ENCODE peak calls at places on chromosomes 13 and 19, in four cellular contexts. U is K562, F is HepG2, O is HCT116. N is an unnamed sample.

GRCh38 chr19:33703438-33703750 is 81.6 kb downstream of the CHST8 start:
- DNase-seq in U (no peak), F (no peak), O (no peak), N (no peak)

GRCh38 chr19:9936151-9937000 is at the start of gene OLFM2:
- DNase-seq in U (peak), F (no peak), O (no peak), N (no peak)

GRCh38 chr13:32153056-32153455 is 121.5 kb downstream of the FRY start:
- DNase-seq in O (no peak), U (no peak), F (no peak), N (no peak)

GRCh38 chr13:106602178-106602577 is 34.2 kb upstream of the ARGLU1 start:
- DNase-seq in O (no peak), U (no peak), F (no peak), N (no peak)

GRCh38 chr19:44725684-44726083 is 22.8 kb upstream of the BCL3 start:
- DNase-seq in O (no peak), F (no peak), U (no peak), N (no peak)

GRCh38 chr13:96011291-96011875 is 41.8 kb downstream of the UGGT2 start:
- DNase-seq in O (no peak), F (no peak), U (no peak), N (no peak)

GRCh38 chr19:2633693-2634075 is 68.8 kb downstream of the GNG7 start:
- DNase-seq in F (no peak), O (no peak), U (no peak), N (no peak)

GRCh38 chr13:110471156-110471832 is 90.2 kb downstream of the RAB20 start:
- DNase-seq in O (no peak), F (no peak), U (no peak), N (no peak)

GRCh38 chr13:21011378-21011777 is 50.0 kb downstream of the LATS2 start:
- DNase-seq in F (no peak), O (no peak), U (no peak), N (no peak)

GRCh38 chr19:15231256-15231655 is 992 bp downstream of the EPHX3 start:
- DNase-seq in O (no peak), F (no peak), U (no peak), N (no peak)

GRCh38 chr19:16143399-16144215 is at the start of gene HSH2D:
- DNase-seq in O (peak), U (no peak), F (peak), N (no peak)

GRCh38 chr13:56015919-56016318 is 1124.8 kb upstream of the PRR20A start:
- DNase-seq in O (no peak), F (no peak), U (no peak), N (no peak)

GRCh38 chr13:100542546-100543156 is 45.9 kb downstream of the GGACT start:
- DNase-seq in F (peak), O (no peak), U (peak), N (no peak)
- TF ChIP-seq TCF7L2 in F (no peak), O (no peak), U (no peak), N (no peak)

GRCh38 chr19:5957132-5957531 is 20.8 kb downstream of the RANBP3 start:
- DNase-seq in U (no peak), O (no peak), F (no peak), N (no peak)

GRCh38 chr19:5956323-5956722 is 21.6 kb downstream of the RANBP3 start:
- DNase-seq in U (no peak), O (no peak), F (no peak), N (no peak)

GRCh38 chr19:5956728-5957127 is 21.2 kb downstream of the RANBP3 start:
- DNase-seq in F (no peak), O (no peak), U (no peak), N (no peak)

GRCh38 chr19:5954293-5954692 is 23.6 kb downstream of the RANBP3 start:
- DNase-seq in O (no peak), U (no peak), F (no peak), N (no peak)

GRCh38 chr19:5955638-5955935 is 22.4 kb downstream of the RANBP3 start:
- DNase-seq in U (no peak), O (no peak), F (no peak), N (no peak)
- TF ChIP-seq TCF7L2 in U (no peak), O (no peak), F (no peak), N (no peak)

GRCh38 chr13:53204598-53204997 is 176.0 kb downstream of the OLFM4 start:
- DNase-seq in F (no peak), U (no peak), O (no peak), N (no peak)

GRCh38 chr13:53200498-53201453 is 172.2 kb downstream of the OLFM4 start:
- DNase-seq in O (no peak), U (no peak), F (no peak), N (no peak)

GRCh38 chr13:53198699-53199098 is 170.1 kb downstream of the OLFM4 start:
- DNase-seq in O (no peak), F (no peak), U (no peak), N (no peak)

GRCh38 chr13:53200075-53200474 is 171.5 kb downstream of the OLFM4 start:
- DNase-seq in U (no peak), F (no peak), O (no peak), N (no peak)

DNA sequence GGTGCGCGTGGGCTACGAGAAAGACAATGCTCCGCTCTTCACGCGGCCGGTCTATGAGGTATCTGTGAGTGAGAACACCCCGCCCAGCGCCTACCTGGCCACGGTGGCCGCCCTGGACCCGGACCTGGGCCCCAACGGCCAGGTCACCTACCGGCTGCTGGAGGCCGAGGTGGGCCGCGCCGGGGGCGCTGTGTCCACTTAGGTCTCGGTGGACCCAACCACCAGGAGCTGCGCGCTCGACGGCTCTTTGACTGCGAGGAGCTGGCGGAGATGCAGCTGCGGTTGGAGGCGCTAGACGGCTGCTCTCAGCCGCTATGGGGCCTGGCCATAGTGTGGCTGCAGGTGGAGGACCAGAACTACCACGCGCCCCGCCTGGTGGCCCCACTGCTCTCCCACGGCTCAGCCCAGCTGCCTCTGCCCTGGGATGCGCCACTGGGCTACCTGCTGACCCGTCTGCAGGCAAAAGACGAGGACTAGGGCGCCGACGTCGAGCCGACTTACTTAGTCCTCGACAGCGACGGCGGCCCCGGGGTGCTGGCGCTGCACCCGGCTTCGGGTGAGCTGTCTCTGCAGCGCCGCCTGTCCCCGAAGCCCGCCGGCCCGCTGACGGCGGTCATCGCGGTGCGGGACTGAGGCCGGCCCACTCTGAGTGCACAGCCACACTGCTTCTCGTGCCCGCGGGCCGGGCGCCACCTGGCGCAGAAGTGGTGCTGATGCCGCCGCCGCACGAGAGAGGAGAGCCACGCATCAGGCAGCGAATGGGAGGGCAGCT is 173.0 kb downstream of the OLFM4 start:
- DNase-seq in U (no peak), O (no peak), F (no peak), N (no peak)
- TF ChIP-seq TCF7L2 in U (no peak), O (no peak), F (no peak), N (no peak)

DNA sequence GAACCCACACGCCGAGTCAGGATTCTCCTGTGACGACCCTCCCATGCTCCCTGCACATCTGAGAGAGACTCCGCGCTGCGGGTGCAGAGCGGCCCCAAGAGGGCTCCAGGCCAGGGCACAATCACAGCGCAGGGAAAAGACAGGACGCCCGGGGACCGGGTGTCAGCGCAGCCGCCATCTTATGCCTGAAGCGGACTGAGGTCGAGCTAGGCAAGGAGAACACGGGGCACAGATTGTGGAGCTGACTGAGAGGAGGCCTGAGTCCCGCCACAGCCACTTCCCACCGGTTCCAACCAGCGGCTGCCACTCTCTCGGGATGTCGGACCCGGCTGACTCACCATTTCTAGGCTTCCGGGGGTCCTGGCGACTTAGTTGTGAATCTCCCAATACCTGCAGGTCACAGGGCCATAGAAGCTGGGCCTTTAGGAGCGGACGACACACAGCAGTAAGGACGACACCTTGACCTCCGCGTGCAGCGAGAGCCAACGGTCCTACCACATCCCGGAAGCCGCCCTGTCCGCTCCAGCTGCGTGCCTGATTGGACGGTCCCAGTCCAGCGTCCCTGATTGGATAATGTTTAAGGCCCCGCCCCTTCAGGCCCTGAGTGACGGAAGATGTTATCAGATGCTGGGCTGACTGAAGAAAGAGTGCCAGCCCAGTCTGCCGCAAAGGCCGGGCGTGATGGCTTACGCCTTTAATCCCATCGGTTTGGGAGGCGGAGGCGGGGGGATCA is at the start of gene ZNF728:
- DNase-seq in U (peak), F (no peak), O (no peak), N (no peak)
- TF ChIP-seq TCF7L2 in U (no peak), F (no peak), O (no peak), N (no peak)

DNA sequence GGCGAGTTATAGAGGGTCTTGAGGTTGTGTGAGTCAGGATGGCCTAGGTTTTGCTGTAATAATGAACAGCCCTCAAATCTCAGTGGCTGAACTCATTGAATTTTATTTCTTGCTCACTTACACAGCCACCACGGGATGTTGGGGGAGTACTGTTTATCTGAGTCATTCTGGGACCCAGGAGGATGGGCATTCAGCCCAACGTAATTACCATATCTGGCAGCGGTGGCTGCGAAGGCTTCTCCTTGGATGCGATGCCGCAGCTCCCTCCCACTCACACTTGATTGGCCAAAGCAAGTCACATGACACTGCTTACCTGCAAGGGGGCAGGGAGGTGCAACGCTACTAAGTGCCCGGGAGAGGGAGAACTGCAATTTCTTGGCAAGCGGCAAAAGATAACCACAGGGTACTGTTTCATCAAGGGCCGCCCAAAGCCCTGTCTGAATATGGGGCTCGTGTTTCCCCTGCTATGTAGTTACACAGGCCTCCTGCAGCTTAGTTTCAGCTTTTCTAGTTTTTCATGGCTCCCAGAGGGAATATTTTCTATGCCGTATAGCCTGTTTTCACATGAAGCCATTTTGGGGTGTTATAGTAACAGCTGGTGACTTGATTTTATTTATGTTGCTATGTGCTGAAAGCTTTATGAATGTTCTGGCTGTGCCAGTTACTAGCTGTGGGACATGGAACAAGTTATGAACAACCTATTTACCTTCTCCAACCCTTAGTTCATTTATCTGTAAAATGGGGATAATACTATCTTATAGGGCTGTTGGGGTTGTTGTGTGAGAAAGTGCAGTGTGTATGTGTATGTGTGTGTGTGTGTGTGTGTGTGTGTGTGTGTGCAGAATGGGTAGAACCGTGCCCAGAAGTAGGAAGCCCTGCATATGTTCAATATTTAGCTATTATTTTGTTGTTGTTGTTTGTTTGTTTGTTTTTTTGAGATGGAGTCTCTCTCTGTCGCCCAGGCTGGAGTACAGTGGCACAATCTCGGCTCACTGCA is 20.1 kb downstream of the ZSWIM9 start:
- DNase-seq in F (peak), U (peak), O (peak), N (no peak)
- TF ChIP-seq TCF7L2 in F (no peak), U (no peak), O (no peak), N (no peak)

DNA sequence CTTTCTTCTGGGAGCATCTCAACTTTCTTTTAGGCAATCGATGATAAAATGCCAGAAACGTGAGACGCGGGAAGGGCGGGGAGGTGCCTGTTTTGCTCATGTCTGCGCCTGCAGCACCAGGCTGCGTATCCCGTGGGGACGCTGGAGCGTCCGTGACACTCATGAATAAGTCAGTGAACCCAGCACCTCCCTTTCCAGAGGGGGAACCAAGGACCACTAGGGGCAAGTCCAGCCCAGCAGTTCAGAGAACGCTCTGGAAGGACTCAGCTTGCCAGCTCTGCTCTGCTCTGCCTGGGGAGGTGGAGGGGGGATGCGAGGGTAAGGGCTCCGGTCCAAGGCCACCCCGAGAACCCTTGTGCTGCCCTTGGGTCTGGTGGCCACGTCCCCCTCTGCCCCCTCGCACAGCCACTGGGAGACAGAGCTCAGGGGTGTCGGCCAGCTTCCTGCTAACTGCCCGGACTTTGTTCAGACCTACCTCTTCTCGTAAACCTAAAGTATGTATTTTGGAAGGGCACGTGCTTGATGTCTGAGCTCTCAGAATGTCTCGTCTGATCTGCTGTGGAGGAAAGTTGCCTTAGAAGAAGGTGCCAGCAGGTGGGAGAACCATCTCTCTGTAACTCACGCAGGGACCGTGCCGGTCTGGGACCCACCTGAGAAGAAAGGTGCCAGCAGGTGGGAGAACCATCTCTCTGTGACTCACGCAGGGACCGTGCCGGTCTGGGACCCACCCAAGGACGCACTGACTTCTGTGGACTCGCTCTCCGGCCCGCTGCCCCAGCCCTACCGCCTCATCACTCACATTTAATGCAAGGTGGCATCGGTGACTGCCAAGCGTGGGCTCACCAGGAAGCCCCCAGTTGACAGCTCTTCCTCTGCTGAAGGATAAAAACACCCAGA is 34.0 kb downstream of the TMEM255B start:
- DNase-seq in F (no peak), O (no peak), U (no peak), N (no peak)
- TF ChIP-seq TCF7L2 in F (no peak), O (no peak), U (no peak), N (no peak)

N was measured in Panc1.